ENCODE peak calls at places on chromosomes 7 and 10, in four cellular contexts. M is K562, B is GM12878, J is HepG2. P is an unnamed sample.

GRCh38 chr10:17023386-17024298 is 106.0 kb downstream of the CUBN start:
- DNase-seq in J (peak; percentile 48), M (peak; percentile 27), B (peak; percentile 69), P (no peak)

GRCh38 chr7:11170160-11170559 is 196.5 kb downstream of the PHF14 start:
- DNase-seq in J (no peak), M (no peak), B (no peak), P (no peak)

GRCh38 chr7:127935847-127936376 is 95.3 kb downstream of the LRRC4 start:
- DNase-seq in M (no peak), B (no peak), J (no peak), P (no peak)

GRCh38 chr10:72638586-72639440 is 12.9 kb upstream of the MICU1 start:
- DNase-seq in B (no peak), J (peak; percentile 83), M (no peak), P (no peak)

GRCh38 chr10:23065549-23065948 is 29.8 kb upstream of the MSRB2 start:
- DNase-seq in M (no peak), B (no peak), J (peak; percentile 13), P (no peak)

GRCh38 chr10:63105811-63106755 is 27.0 kb upstream of the NRBF2 start:
- DNase-seq in B (no peak), M (no peak), J (no peak), P (no peak)

GRCh38 chr10:127824826-127825225 is 67.9 kb downstream of the CLRN3 start:
- DNase-seq in B (no peak), J (no peak), M (no peak), P (no peak)

GRCh38 chr7:12581897-12582296 is 11.4 kb downstream of the SCIN start:
- DNase-seq in M (no peak), J (no peak), B (no peak), P (no peak)

GRCh38 chr7:21355406-21355874 is 72.4 kb upstream of the SP4 start:
- DNase-seq in J (no peak), B (peak; percentile 97), M (peak; percentile 17), P (no peak)

GRCh38 chr7:107167483-107168232 is 1.1 kb upstream of the HBP1 start:
- DNase-seq in M (peak; percentile 62), J (peak; percentile 74), B (no peak), P (no peak)

GRCh38 chr10:3482200-3482993 is 302.6 kb downstream of the KLF6 start:
- DNase-seq in J (peak; percentile 30), M (peak; percentile 15), B (peak; percentile 51), P (no peak)

GRCh38 chr7:70678621-70679251 is 453.2 kb upstream of the GALNT17 start:
- DNase-seq in B (no peak), J (no peak), M (no peak), P (no peak)

GRCh38 chr7:39228946-39229345 is 251.2 kb downstream of the POU6F2 start:
- DNase-seq in B (no peak), J (no peak), M (no peak), P (peak; percentile 31)

DNA sequence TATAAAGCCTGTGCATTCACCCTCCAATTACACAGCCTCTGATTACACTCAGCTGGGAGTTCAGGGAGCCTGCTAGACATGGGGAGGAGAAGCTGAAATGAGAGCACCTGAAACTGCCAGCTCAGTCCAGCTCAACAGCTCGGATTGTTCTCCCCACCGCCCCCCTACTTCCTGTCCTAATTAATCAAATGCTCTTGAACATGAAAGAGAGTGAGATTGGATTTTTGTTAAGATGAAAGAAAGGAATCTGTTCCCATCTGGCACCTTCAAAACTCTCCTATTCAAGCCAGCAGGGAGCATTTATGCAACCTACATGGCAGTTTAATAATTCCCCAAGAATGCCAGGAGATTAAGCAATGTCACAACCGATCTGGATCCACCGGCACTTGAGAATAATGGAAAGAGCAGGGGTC is 98.0 kb downstream of the NPSR1 start:
- DNase-seq in J (peak; percentile 69), M (no peak), B (no peak), P (no peak)
- TF ChIP-seq JUND in J (no peak), M (no peak), B (no peak), P (no peak)

GRCh38 chr7:134932707-134933370 is 53.5 kb upstream of the AGBL3 start:
- DNase-seq in J (no peak), M (no peak), B (peak; percentile 23), P (no peak)
- TF ChIP-seq SRF in J (no peak), M (no peak), B (no peak), P (no peak)

DNA sequence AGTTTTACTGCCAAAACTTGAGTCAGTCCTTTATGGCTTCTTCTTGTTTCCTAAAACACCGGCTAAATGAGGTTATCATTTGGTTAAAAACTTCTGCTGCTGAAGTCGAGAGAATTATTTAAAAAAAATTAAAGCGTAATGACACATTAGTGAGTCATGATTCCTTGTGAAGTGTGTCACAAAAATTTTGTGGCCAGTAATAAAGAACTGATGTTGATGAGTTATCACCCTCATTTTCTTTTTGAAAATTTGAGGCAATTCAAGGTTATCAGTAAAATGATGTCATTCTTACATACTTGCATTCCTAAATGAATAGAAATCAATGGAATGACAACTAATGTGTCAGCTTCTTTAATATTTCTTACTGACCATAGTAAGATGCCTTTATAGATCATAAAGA is 427.4 kb downstream of the SORCS3 start:
- DNase-seq in M (no peak), B (no peak), J (no peak), P (no peak)
- TF ChIP-seq USF2 in M (no peak), B (no peak), J (no peak), P (no peak)

DNA sequence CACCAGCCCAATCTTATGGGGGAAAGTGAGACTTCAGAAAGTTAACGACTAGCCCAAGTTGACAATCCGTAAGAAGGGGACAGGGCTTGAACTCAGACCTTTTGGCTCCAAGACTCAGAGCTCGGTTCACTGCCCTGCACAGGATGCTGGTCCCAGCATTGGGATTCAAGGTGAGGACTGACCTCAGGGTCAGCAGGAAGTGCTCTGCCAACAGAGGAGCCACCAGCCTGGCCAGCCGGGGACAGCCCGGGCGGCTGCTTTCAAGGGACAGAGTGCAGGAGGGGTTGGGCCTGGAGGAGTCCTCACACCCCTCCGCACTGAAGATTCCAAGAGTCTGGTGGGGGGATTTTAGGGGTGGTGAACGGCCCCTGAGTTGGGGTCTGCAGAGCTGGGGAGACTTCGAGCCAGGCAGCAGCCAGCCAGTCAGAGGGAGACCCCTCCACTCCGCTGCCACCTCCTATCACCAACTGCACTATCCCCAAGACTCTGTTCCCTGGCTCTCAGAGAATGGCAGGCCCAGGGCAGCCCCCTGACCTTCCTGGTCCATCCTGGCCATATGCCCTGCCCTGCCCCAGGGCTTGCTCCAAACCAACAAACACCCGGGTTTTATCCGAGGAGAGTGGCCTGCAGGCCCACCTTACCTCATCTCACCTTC is 19.7 kb downstream of the TLL2 start:
- DNase-seq in M (no peak), J (no peak), B (no peak), P (no peak)
- TF ChIP-seq JUND in M (no peak), J (no peak), B (no peak), P (no peak)

DNA sequence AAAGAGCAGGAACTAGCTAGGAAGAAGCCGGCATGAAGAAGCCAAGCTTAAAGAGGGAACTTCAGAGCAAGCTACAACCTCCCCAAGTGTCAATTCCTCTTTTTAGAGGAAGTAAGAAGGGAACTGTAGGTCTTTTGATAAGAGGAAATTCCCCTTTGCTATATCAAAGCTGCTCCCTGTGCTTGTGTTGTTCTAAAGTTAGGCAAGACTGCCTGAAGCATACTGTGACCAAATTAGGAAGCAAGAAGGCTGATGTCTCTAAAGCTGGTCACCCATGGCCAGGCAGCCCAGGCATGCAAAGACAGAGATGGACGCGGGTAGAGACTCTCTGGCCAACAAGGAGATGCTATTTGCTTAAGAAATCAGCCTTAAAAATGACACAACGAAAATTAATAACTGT is 87.9 kb downstream of the RNF216 start:
- DNase-seq in J (peak; percentile 16), M (no peak), B (peak; percentile 89), P (no peak)
- TF ChIP-seq SRF in J (no peak), M (no peak), B (peak; percentile 99), P (peak; percentile 3)

GRCh38 chr7:28405662-28406061 is 6.7 kb upstream of the CREB5 start:
- DNase-seq in B (no peak), M (no peak), J (no peak), P (no peak)
- TF ChIP-seq USF2 in B (no peak), M (no peak), J (no peak), P (no peak)

DNA sequence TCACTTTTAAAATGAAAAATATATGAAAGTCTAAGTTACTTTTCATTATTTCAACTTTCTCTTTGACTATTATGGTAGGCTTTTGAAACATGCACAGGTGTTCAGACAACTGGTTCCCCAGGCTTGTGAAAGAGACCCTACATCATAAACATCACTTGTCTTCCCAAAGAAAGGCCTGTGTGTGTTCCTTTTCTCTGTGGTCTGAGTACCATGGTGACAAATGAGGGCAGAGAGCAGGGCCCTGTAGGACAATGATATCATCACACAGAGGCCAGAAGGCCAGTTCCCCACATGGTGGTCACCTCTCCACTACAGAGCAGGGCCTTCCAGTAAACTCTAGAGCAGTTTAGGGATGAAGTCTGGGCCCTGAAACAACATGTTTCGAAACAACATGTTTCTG is 288.8 kb downstream of the USP6NL start:
- DNase-seq in M (no peak), J (no peak), B (no peak), P (no peak)
- TF ChIP-seq JUND in M (no peak), J (no peak), B (no peak), P (no peak)

DNA sequence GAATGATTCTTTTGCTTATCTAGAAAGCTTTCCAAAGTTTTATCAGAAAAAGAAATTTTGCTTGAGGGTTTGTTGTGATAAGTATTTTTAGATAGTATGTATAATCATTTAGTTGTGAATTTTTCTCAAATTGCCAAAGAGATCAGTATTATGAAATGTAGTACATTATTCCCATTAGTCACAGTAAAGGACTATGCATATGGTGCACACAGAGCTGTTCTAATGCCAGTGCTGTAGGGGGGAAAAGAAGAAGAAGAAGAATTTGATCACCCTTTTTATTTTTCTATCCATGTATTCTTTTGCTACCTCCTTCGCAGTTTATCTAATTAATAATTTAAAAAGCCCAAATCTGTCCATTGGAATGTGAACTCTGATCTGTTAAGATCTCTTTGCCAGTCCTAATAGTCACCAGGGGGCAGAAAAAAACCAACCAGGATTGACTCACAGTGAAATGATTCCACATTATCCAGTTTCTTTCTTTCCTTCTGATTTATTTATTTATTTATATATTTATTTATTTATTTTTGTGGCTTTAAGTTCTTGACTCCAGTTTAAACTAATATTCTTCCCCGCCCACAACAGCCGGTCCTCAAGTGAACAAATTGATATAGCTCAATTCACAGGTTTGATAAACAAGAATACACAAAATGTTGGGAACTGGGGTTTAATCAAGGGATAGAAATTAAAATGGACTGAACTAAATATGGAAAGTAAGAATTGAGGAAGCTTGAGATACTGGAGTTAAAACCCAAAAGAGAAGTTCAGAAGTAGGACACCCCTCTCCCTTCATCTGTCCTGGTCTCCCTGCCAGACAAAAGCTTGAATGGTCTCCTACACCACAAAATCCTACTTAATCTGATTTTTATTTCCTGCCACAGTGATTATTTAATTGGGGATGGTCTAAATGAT is 4.9 kb downstream of the RBM20 start:
- DNase-seq in M (no peak), J (no peak), B (no peak), P (no peak)
- TF ChIP-seq SRF in M (no peak), J (no peak), B (no peak), P (no peak)

P was measured in H1.